ENCODE peak calls at places on chromosomes 5 and 9, in six cellular contexts. J is IMR-90, O is H9, W is neuronal stem cell, N is trophoblast cell, R is mesenchymal stem cell. Q is an unnamed sample.

GRCh38 chr9:88706193-88707112 is 171.5 kb downstream of the NXNL2 start:
- DNase-seq in J (no peak), O (no peak), R (peak), N (no peak), W (no peak), Q (no peak)

GRCh38 chr9:99840061-99840460 is 18.4 kb downstream of the NR4A3 start:
- DNase-seq in N (no peak), J (no peak), W (no peak), R (no peak), O (no peak), Q (no peak)

GRCh38 chr5:133870661-133871060 is 97.8 kb downstream of the C5orf15 start:
- DNase-seq in W (no peak), O (no peak), N (no peak), J (peak), R (peak), Q (peak)

GRCh38 chr5:76402251-76402879 is 720 bp upstream of the IQGAP2 start:
- DNase-seq in W (peak), O (peak), R (no peak), J (no peak), N (peak), Q (peak)

GRCh38 chr9:102631559-102631958 is 363.6 kb upstream of the CYLC2 start:
- DNase-seq in N (peak), R (no peak), J (no peak), W (no peak), O (no peak), Q (peak)

GRCh38 chr5:81425569-81425968 is 31.6 kb upstream of the ACOT12 start:
- DNase-seq in O (no peak), W (peak), J (peak), R (peak), N (peak), Q (peak)

GRCh38 chr5:131825404-131826013 is 28.7 kb upstream of the FNIP1 start:
- DNase-seq in R (peak), O (no peak), W (no peak), N (no peak), J (no peak), Q (peak)

GRCh38 chr5:67262956-67263355 is 66.4 kb upstream of the CD180 start:
- DNase-seq in J (no peak), O (no peak), N (no peak), W (no peak), R (no peak), Q (no peak)

GRCh38 chr5:171308453-171309275 is at the start of gene TLX3:
- DNase-seq in J (peak), W (no peak), N (peak), O (peak), R (peak), Q (peak)

GRCh38 chr9:129176786-129177442 is 1.1 kb downstream of the IER5L start:
- DNase-seq in J (peak), N (peak), W (no peak), O (peak), R (peak), Q (no peak)

GRCh38 chr5:163649522-163649921 is 144.1 kb downstream of the MAT2B start:
- DNase-seq in O (no peak), W (no peak), R (peak), N (peak), J (peak), Q (peak)

GRCh38 chr5:140240987-140241706 is 61.8 kb downstream of the PFDN1 start:
- DNase-seq in J (peak), O (peak), N (no peak), W (peak), R (peak), Q (peak)

GRCh38 chr9:98750396-98751060 is 41.8 kb upstream of the GABBR2 start:
- DNase-seq in N (no peak), R (no peak), W (no peak), J (no peak), O (no peak), Q (no peak)

DNA sequence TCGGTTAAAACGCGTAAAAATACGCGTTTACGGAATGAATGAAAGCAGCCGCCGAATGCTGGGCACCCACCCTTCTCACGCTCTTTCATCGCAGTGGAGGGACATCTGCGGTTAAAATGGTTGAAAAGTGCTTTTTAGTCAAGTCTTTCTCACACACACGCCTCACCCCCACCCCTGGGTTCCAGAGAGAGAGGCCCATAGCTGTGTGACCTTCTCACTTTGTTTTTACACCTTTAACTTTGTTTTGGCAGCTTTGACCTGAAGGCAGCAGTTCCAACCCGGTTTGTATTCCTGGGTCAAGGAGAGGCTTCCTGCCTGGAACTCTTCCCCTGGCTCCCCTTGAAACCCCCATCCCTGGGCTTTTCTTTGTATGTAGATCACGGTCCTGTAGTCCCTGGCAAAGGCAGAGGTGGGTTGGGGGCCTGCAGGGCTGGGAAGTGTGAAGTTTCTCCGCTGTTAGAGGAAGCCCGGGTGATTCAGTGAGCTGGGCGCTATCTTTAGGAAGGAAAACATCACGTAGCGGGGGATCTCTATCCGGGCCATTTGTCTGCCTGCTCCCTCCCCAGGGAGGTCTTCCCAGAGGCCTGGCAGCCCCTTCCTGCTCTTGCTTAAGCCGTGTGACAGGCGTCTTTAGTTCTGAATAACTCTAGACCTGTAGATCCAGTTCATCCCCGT is 29.6 kb downstream of the SPRY4 start:
- DNase-seq in J (peak), W (no peak), O (peak), R (peak), N (peak), Q (peak)
- H2BK5ac ChIP-seq in J (no peak), W (no peak), O (no peak), R (no peak), N (peak), Q (peak)

GRCh38 chr5:158852622-158853021 is 247.1 kb downstream of the EBF1 start:
- DNase-seq in J (no peak), W (no peak), O (no peak), N (no peak), R (no peak), Q (no peak)
- H2BK5ac ChIP-seq in J (no peak), W (no peak), O (no peak), N (no peak), R (no peak), Q (no peak)

DNA sequence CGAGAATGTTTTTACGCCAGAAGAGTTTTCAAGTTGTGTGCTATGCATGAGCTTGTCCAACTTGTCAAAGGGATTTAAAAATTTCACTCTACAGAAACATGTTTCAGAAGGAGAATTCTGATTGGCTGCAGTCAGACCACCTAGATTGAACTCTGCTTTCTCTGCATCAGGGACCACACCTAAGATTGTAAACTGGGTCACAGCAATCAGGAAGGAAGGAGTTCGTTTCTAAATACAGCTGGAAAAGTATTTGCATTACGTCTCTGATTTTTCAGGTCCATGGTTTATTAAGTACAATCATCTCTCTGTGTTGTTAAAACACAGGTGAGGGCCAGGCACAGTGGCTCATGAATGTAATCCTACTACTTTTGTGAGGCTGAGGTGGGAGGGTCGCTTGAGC is 5.7 kb downstream of the GLRX start:
- DNase-seq in R (no peak), N (no peak), W (no peak), O (no peak), J (no peak), Q (no peak)
- H2BK5ac ChIP-seq in R (no peak), N (no peak), W (no peak), O (no peak), J (no peak), Q (no peak)

GRCh38 chr9:135888126-135888765 is 19.1 kb downstream of the CAMSAP1 start:
- DNase-seq in R (no peak), N (no peak), O (no peak), J (no peak), W (no peak), Q (no peak)
- H2BK5ac ChIP-seq in R (no peak), N (no peak), O (no peak), J (no peak), W (no peak), Q (no peak)

GRCh38 chr9:18250051-18250450 is 223.9 kb upstream of the ADAMTSL1 start:
- DNase-seq in R (no peak), O (no peak), J (no peak), W (no peak), N (peak), Q (no peak)

GRCh38 chr9:18253950-18254349 is 220.0 kb upstream of the ADAMTSL1 start:
- DNase-seq in J (no peak), O (no peak), R (no peak), W (no peak), N (no peak), Q (no peak)

GRCh38 chr9:18256574-18256973 is 217.4 kb upstream of the ADAMTSL1 start:
- DNase-seq in N (no peak), R (peak), J (peak), W (no peak), O (no peak), Q (peak)

GRCh38 chr9:18255747-18256146 is 218.2 kb upstream of the ADAMTSL1 start:
- DNase-seq in N (no peak), R (no peak), J (no peak), W (no peak), O (no peak), Q (no peak)

GRCh38 chr9:18255158-18255629 is 218.8 kb upstream of the ADAMTSL1 start:
- DNase-seq in R (peak), O (peak), N (peak), J (peak), W (peak), Q (peak)
- H2BK5ac ChIP-seq in R (no peak), O (no peak), N (no peak), J (no peak), W (no peak), Q (no peak)

GRCh38 chr5:55750499-55750898 is 12.6 kb downstream of the DDX4 start:
- DNase-seq in R (no peak), W (no peak), J (no peak), N (no peak), O (no peak), Q (no peak)
- H2BK5ac ChIP-seq in R (no peak), W (no peak), J (no peak), N (no peak), O (no peak), Q (no peak)

GRCh38 chr9:127119319-127119709 is 3.1 kb downstream of the ANGPTL2 start:
- DNase-seq in O (no peak), W (no peak), J (no peak), R (no peak), N (no peak), Q (no peak)
- H2BK5ac ChIP-seq in O (no peak), W (no peak), J (no peak), R (no peak), N (no peak), Q (no peak)

GRCh38 chr5:14110680-14111079 is 32.5 kb upstream of the TRIO start:
- DNase-seq in J (peak), R (peak), N (peak), O (no peak), W (no peak), Q (no peak)

GRCh38 chr5:14109771-14110170 is 33.4 kb upstream of the TRIO start:
- DNase-seq in O (no peak), R (no peak), W (no peak), J (peak), N (peak), Q (peak)

GRCh38 chr5:14108170-14108996 is 34.8 kb upstream of the TRIO start:
- DNase-seq in J (peak), N (peak), W (peak), R (peak), O (peak), Q (peak)

GRCh38 chr5:14110196-14110595 is 32.9 kb upstream of the TRIO start:
- DNase-seq in N (peak), O (no peak), J (peak), W (no peak), R (no peak), Q (no peak)

GRCh38 chr5:14109041-14109747 is 33.9 kb upstream of the TRIO start:
- DNase-seq in R (peak), J (peak), N (no peak), O (no peak), W (no peak), Q (peak)
- H2BK5ac ChIP-seq in R (no peak), J (peak), N (no peak), O (no peak), W (no peak), Q (no peak)

DNA sequence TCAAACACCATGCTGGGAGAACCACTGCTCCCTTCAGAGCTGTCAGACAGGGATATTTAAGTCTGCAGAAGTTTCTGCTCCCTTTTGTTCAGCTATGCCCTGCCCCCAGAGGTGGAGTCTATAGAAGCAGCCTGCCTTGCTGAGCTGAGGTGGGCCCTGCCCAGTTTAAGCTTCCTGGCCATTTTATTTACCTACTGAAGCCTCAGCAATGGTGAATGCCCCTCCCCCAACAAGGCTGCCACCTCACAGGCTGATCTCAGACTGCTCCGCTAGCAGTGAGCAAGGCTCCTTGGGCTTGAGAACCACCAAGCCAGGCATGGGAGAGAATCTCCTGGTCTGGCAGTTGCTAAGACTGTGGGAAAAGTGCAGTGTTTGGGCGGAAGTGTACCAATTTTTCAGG is 205.5 kb upstream of the PTGER4 start:
- DNase-seq in N (no peak), J (no peak), O (peak), W (no peak), R (no peak), Q (peak)
- H2BK5ac ChIP-seq in N (no peak), J (no peak), O (no peak), W (no peak), R (no peak), Q (no peak)